ENCODE peak calls at places on chromosome 9, in seven cellular contexts. X is esophagus squamous epithelium; Z is A172; J is K562; I is CD8-positive, alpha-beta memory T cell; L is hepatocyte; M is HCT116. E is an unnamed sample.

GRCh38 chr9:92618633-92619225 is 51.2 kb downstream of the IPPK start:
- DNase-seq in J (no peak), M (no peak), L (no peak), X (no peak), Z (no peak), I (no peak), E (no peak)

GRCh38 chr9:95005276-95006141 is 279.0 kb downstream of the AOPEP start:
- DNase-seq in J (no peak), X (no peak), Z (no peak), L (no peak), M (no peak), I (no peak), E (no peak)

GRCh38 chr9:109640232-109641078 is 139.5 kb upstream of the PALM2AKAP2 start:
- DNase-seq in X (no peak), I (no peak), J (no peak), Z (peak), L (peak), M (no peak), E (no peak)

GRCh38 chr9:131605770-131606590 is 60.7 kb downstream of the PRRT1B start:
- DNase-seq in X (no peak), M (no peak), L (peak), J (peak), I (no peak), Z (peak), E (no peak)

GRCh38 chr9:35746583-35746982 is 2.4 kb downstream of the GBA2 start:
- DNase-seq in L (peak), Z (no peak), X (no peak), J (no peak), M (no peak), I (no peak), E (no peak)

GRCh38 chr9:124190761-124191160 is 67.0 kb upstream of the NEK6 start:
- DNase-seq in M (no peak), L (no peak), I (no peak), Z (no peak), X (no peak), J (no peak), E (no peak)

GRCh38 chr9:114733814-114734213 is 51.8 kb upstream of the TEX48 start:
- DNase-seq in L (no peak), J (no peak), X (no peak), Z (peak), I (no peak), M (no peak), E (no peak)

GRCh38 chr9:95107001-95107749 is 210.3 kb downstream of the FANCC start:
- DNase-seq in L (no peak), I (no peak), J (no peak), M (no peak), Z (no peak), X (no peak), E (no peak)

GRCh38 chr9:37840560-37841194 is 40.1 kb downstream of the DCAF10 start:
- DNase-seq in J (peak), I (no peak), L (no peak), Z (peak), X (no peak), M (peak), E (no peak)

GRCh38 chr9:108511200-108511756 is 344.5 kb downstream of the ACTL7B start:
- DNase-seq in X (no peak), J (no peak), L (no peak), M (no peak), I (no peak), Z (no peak), E (no peak)

GRCh38 chr9:107175826-107176500 is 107.1 kb upstream of the RAD23B start:
- DNase-seq in J (no peak), L (no peak), I (no peak), X (no peak), M (no peak), Z (no peak), E (no peak)

GRCh38 chr9:6944093-6944551 is 186.3 kb downstream of the KDM4C start:
- DNase-seq in X (no peak), M (no peak), I (no peak), J (no peak), Z (peak), L (no peak), E (no peak)

GRCh38 chr9:25994605-25995004 is 316.4 kb upstream of the TUSC1 start:
- DNase-seq in L (no peak), X (no peak), I (no peak), M (no peak), J (no peak), Z (peak), E (no peak)

GRCh38 chr9:108720191-108720642 is 135.6 kb downstream of the ACTL7B start:
- DNase-seq in Z (no peak), L (no peak), I (no peak), M (no peak), J (no peak), X (no peak), E (no peak)

GRCh38 chr9:16709936-16710335 is 160.5 kb downstream of the BNC2 start:
- DNase-seq in Z (no peak), M (no peak), J (no peak), L (no peak), X (no peak), I (no peak), E (no peak)

GRCh38 chr9:130927995-130928900 is 10.8 kb downstream of the FIBCD1 start:
- DNase-seq in M (peak), J (peak), X (no peak), L (peak), I (no peak), Z (peak), E (no peak)

GRCh38 chr9:134258828-134259546 is 67.3 kb upstream of the RXRA start:
- DNase-seq in M (no peak), X (no peak), L (no peak), I (no peak), Z (no peak), J (no peak), E (no peak)

GRCh38 chr9:121984726-121985402 is 108.2 kb downstream of the TTLL11 start:
- DNase-seq in Z (no peak), X (no peak), I (no peak), J (no peak), L (no peak), M (no peak), E (no peak)

GRCh38 chr9:96612105-96612965 is 7.3 kb downstream of the CDC14B start:
- DNase-seq in M (no peak), X (no peak), L (peak), Z (peak), J (no peak), I (no peak), E (no peak)

GRCh38 chr9:83538172-83538889 is at the start of gene FRMD3:
- DNase-seq in M (peak), I (no peak), Z (peak), J (no peak), X (no peak), L (peak), E (no peak)

GRCh38 chr9:114718801-114719221 is 36.8 kb upstream of the TEX48 start:
- DNase-seq in M (peak), Z (peak), I (peak), J (peak), L (peak), X (no peak), E (peak)

GRCh38 chr9:87148391-87149237 is 201.3 kb upstream of the GAS1 start:
- DNase-seq in M (no peak), I (no peak), Z (peak), J (peak), L (peak), X (no peak), E (no peak)

GRCh38 chr9:13431137-13431536 is 151.6 kb upstream of the MPDZ start:
- DNase-seq in J (no peak), I (no peak), M (no peak), X (no peak), Z (no peak), L (no peak), E (no peak)

GRCh38 chr9:95171596-95171995 is 145.9 kb downstream of the FANCC start:
- DNase-seq in L (no peak), Z (no peak), X (no peak), M (no peak), J (no peak), I (no peak), E (no peak)

GRCh38 chr9:34991833-34992375 is 2.4 kb downstream of the DNAJB5 start:
- DNase-seq in M (peak), X (no peak), L (peak), Z (no peak), I (no peak), J (peak), E (no peak)

GRCh38 chr9:2087500-2088313 is 72.6 kb downstream of the SMARCA2 start:
- DNase-seq in X (no peak), L (peak), J (peak), M (peak), I (no peak), Z (peak), E (no peak)

GRCh38 chr9:126622872-126623271 is 9.1 kb downstream of the LMX1B start:
- DNase-seq in X (no peak), M (no peak), J (no peak), L (no peak), I (no peak), Z (no peak), E (no peak)

GRCh38 chr9:124164800-124165199 is 92.9 kb upstream of the NEK6 start:
- DNase-seq in M (no peak), X (no peak), L (no peak), Z (no peak), J (no peak), I (no peak), E (no peak)

GRCh38 chr9:89171693-89172092 is 6.9 kb downstream of the SHC3 start:
- DNase-seq in I (no peak), Z (no peak), J (no peak), L (no peak), M (no peak), X (no peak), E (no peak)

GRCh38 chr9:94900222-94901018 is 173.9 kb downstream of the AOPEP start:
- DNase-seq in I (no peak), M (no peak), X (no peak), Z (peak), J (no peak), L (peak), E (no peak)

GRCh38 chr9:93507780-93508179 is 54.4 kb upstream of the FAM120AOS start:
- DNase-seq in I (no peak), Z (no peak), J (no peak), X (no peak), L (no peak), M (no peak), E (no peak)

GRCh38 chr9:11973011-11973410 is 720.2 kb upstream of the TYRP1 start:
- DNase-seq in M (no peak), Z (peak), L (no peak), I (no peak), X (no peak), J (no peak), E (no peak)

GRCh38 chr9:111661150-111661801 is at the start of gene GNG10:
- DNase-seq in M (no peak), X (no peak), L (peak), Z (peak), I (peak), J (peak), E (peak)

GRCh38 chr9:36991516-36992134 is 42.4 kb downstream of the PAX5 start:
- DNase-seq in M (peak), I (no peak), J (peak), Z (no peak), X (no peak), L (no peak), E (no peak)

E was measured in T-helper 17 cell.